ENCODE peak calls at places on chromosomes 3 and 15, in four cellular contexts. Z is CD4-positive, alpha-beta T cell; Y is adrenal gland; D is AG04450. R is an unnamed sample.
A peak's percentile ranks its signal among the peaks of the same experiment; 100 is the strongest.

GRCh38 chr3:111069974-111070751 is 1.5 kb upstream of the NECTIN3 start:
- DNase-seq in D (no peak), Z (no peak), Y (peak; percentile 37), R (no peak)

GRCh38 chr3:108985844-108986243 is 32.2 kb upstream of the GUCA1C start:
- DNase-seq in Y (no peak), Z (no peak), D (no peak), R (no peak)

GRCh38 chr3:142022381-142022780 is 127.0 kb downstream of the TFDP2 start:
- DNase-seq in Y (no peak), D (no peak), Z (no peak), R (no peak)

GRCh38 chr15:58473720-58474119 is 41.9 kb downstream of the LIPC start:
- DNase-seq in Y (no peak), Z (no peak), D (peak; percentile 51), R (no peak)

GRCh38 chr15:49521802-49522201 is 98.8 kb downstream of the FGF7 start:
- DNase-seq in Y (no peak), D (no peak), Z (no peak), R (no peak)

GRCh38 chr3:48711727-48712126 is 5.3 kb downstream of the IP6K2 start:
- DNase-seq in Y (no peak), Z (no peak), D (no peak), R (no peak)

GRCh38 chr15:64461577-64462162 is 1.3 kb downstream of the ZNF609 start:
- DNase-seq in Z (no peak), Y (peak; percentile 29), D (no peak), R (no peak)

GRCh38 chr3:129116482-129116946 is 5.1 kb downstream of the RAB43 start:
- DNase-seq in D (no peak), Z (no peak), Y (no peak), R (no peak)

GRCh38 chr3:40451551-40451950 is 5.6 kb upstream of the RPL14 start:
- DNase-seq in D (no peak), Y (no peak), Z (no peak), R (no peak)

GRCh38 chr3:29567505-29567904 is 286.6 kb downstream of the RBMS3 start:
- DNase-seq in Z (no peak), Y (no peak), D (no peak), R (no peak)

GRCh38 chr3:185460719-185461350 is 38.0 kb downstream of the TMEM41A start:
- DNase-seq in Z (no peak), D (no peak), Y (no peak), R (no peak)
- TF ChIP-seq CTCF in Z (no peak), D (peak; percentile 49), Y (peak; percentile 50), R (peak; percentile 28)

DNA sequence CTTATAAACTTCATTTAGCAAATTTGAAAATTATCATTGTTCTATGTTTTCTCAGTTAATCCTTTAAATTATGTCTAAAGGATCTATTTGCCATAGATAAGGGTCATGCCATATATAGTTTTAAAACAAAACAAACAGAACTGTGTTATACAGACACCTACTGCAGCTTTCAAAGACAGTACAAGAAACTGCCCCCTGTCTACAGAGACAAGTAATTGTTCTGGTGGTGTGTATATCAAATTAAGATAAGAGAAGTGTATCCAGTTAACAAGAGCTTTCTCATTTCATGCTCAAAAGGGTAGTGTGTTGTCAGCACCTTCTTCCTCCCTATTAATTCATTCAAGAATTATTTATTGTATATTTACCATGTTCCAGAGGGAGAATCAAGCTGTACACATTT is 201.2 kb downstream of the FMN1 start:
- DNase-seq in Z (no peak), Y (no peak), D (no peak), R (no peak)
- TF ChIP-seq CTCF in Z (no peak), Y (no peak), D (peak; percentile 50), R (peak; percentile 33)

GRCh38 chr15:62392411-62392810 is 227.3 kb upstream of the C2CD4B start:
- DNase-seq in Z (no peak), D (no peak), Y (peak; percentile 17), R (no peak)

GRCh38 chr15:62393196-62393595 is 228.1 kb upstream of the C2CD4B start:
- DNase-seq in Y (no peak), Z (no peak), D (no peak), R (no peak)

GRCh38 chr15:62389887-62390792 is 225.1 kb upstream of the C2CD4B start:
- DNase-seq in Z (peak; percentile 42), D (no peak), Y (peak; percentile 70), R (peak; percentile 43)

GRCh38 chr15:62390793-62391543 is 225.9 kb upstream of the C2CD4B start:
- DNase-seq in Z (peak; percentile 9), D (no peak), Y (peak; percentile 43), R (no peak)

GRCh38 chr15:62391565-62392262 is 226.6 kb upstream of the C2CD4B start:
- DNase-seq in Z (no peak), D (no peak), Y (peak; percentile 53), R (no peak)
- TF ChIP-seq CTCF in Z (no peak), D (peak; percentile 56), Y (no peak), R (peak; percentile 39)

GRCh38 chr15:30030350-30030749 is 52.4 kb upstream of the GOLGA8J start:
- DNase-seq in Z (no peak), D (no peak), Y (no peak), R (no peak)
- TF ChIP-seq CTCF in Z (no peak), D (no peak), Y (no peak), R (no peak)

DNA sequence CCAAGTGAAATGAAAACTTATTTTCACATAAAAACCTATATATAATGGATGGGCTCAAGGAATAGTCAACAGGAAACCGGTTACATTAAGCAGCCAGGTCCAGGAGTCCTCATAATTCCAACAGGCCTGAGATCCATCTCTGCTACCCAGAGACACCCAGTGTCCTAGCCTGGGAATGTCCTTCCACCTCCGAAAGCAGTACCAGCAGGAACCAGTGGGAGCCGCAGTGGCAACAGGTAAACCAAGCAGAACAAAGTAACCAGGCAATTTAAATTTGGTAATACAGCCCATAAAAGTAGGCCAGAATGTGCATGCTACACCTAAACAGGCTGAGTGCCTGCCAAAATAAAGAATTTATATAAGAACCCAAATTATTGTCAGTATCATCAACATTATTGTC is 195.6 kb downstream of the ZBBX start:
- DNase-seq in D (no peak), Z (no peak), Y (no peak), R (no peak)
- TF ChIP-seq CTCF in D (no peak), Z (no peak), Y (no peak), R (no peak)

GRCh38 chr3:13461169-13462124 is 18.7 kb upstream of the HDAC11 start:
- DNase-seq in Z (peak; percentile 57), Y (no peak), D (no peak), R (peak; percentile 67)
- TF ChIP-seq CTCF in Z (peak; percentile 76), Y (peak; percentile 26), D (peak; percentile 52), R (peak; percentile 69)

GRCh38 chr3:49930241-49930690 is 655 bp upstream of the MON1A start:
- DNase-seq in Y (no peak), Z (no peak), D (no peak), R (no peak)
- TF ChIP-seq CTCF in Y (no peak), Z (no peak), D (no peak), R (no peak)

GRCh38 chr15:40925863-40926658 is 3.1 kb upstream of the DLL4 start:
- DNase-seq in D (no peak), Y (no peak), Z (no peak), R (no peak)
- TF ChIP-seq CTCF in D (no peak), Y (no peak), Z (no peak), R (no peak)

GRCh38 chr3:58132850-58133249 is 77.9 kb downstream of the DNASE1L3 start:
- DNase-seq in D (no peak), Z (no peak), Y (no peak), R (no peak)

GRCh38 chr3:58131101-58131500 is 79.7 kb downstream of the DNASE1L3 start:
- DNase-seq in Z (no peak), Y (no peak), D (no peak), R (no peak)

GRCh38 chr3:58134468-58134867 is 76.3 kb downstream of the DNASE1L3 start:
- DNase-seq in D (no peak), Y (no peak), Z (no peak), R (no peak)

GRCh38 chr3:58137306-58137705 is 73.5 kb downstream of the DNASE1L3 start:
- DNase-seq in D (no peak), Z (no peak), Y (no peak), R (no peak)

GRCh38 chr3:58135712-58136543 is 74.8 kb downstream of the DNASE1L3 start:
- DNase-seq in D (no peak), Z (no peak), Y (peak; percentile 45), R (no peak)
- TF ChIP-seq CTCF in D (peak; percentile 42), Z (no peak), Y (peak; percentile 57), R (no peak)

GRCh38 chr3:51751287-51751686 is 27.8 kb downstream of the IQCF6 start:
- DNase-seq in D (no peak), Z (no peak), Y (no peak), R (no peak)
- TF ChIP-seq CTCF in D (no peak), Z (no peak), Y (no peak), R (no peak)

R was measured in D721Med.